ENCODE peak calls at places on chromosomes 5 and 9, in seven cellular contexts. One of them, this sample, is unnamed.

GRCh38 chr5:34487202-34487879 is 168.8 kb upstream of the RAI14 start:
- DNase-seq in breast epithelium: no peak
- DNase-seq in IMR-90: peak; percentile 97
- DNase-seq in mesendoderm: no peak
- DNase-seq in H54: no peak
- DNase-seq in NCI-H526: no peak
- DNase-seq in HT1080: peak; percentile 80
- DNase-seq in this sample: peak; percentile 27

GRCh38 chr5:67306997-67307580 is 110.5 kb upstream of the CD180 start:
- DNase-seq in breast epithelium: peak; percentile 44
- DNase-seq in IMR-90: no peak
- DNase-seq in mesendoderm: peak; percentile 40
- DNase-seq in H54: no peak
- DNase-seq in NCI-H526: no peak
- DNase-seq in HT1080: no peak
- DNase-seq in this sample: peak; percentile 11

GRCh38 chr9:114718801-114719221 is 36.8 kb upstream of the TEX48 start:
- DNase-seq in breast epithelium: no peak
- DNase-seq in IMR-90: no peak
- DNase-seq in mesendoderm: no peak
- DNase-seq in H54: peak; percentile 38
- DNase-seq in NCI-H526: no peak
- DNase-seq in HT1080: peak; percentile 93
- DNase-seq in this sample: peak; percentile 86

GRCh38 chr9:89842267-89842768 is 237.5 kb downstream of the GADD45G start:
- DNase-seq in breast epithelium: no peak
- DNase-seq in IMR-90: no peak
- DNase-seq in mesendoderm: no peak
- DNase-seq in H54: no peak
- DNase-seq in NCI-H526: no peak
- DNase-seq in HT1080: no peak
- DNase-seq in this sample: no peak

GRCh38 chr5:181121675-181122561 is 9.1 kb downstream of the OR2V1 start:
- DNase-seq in breast epithelium: no peak
- DNase-seq in IMR-90: no peak
- DNase-seq in mesendoderm: peak; percentile 57
- DNase-seq in H54: no peak
- DNase-seq in NCI-H526: no peak
- DNase-seq in HT1080: no peak
- DNase-seq in this sample: no peak

GRCh38 chr9:91486699-91487497 is 63.3 kb upstream of the NFIL3 start:
- DNase-seq in breast epithelium: no peak
- DNase-seq in IMR-90: peak; percentile 68
- DNase-seq in mesendoderm: peak; percentile 23
- DNase-seq in H54: no peak
- DNase-seq in NCI-H526: no peak
- DNase-seq in HT1080: peak; percentile 36
- DNase-seq in this sample: no peak

GRCh38 chr5:36724429-36725332 is 118.3 kb downstream of the SLC1A3 start:
- DNase-seq in breast epithelium: no peak
- DNase-seq in IMR-90: no peak
- DNase-seq in mesendoderm: peak; percentile 56
- DNase-seq in H54: peak; percentile 30
- DNase-seq in NCI-H526: peak; percentile 57
- DNase-seq in HT1080: peak; percentile 44
- DNase-seq in this sample: no peak

GRCh38 chr5:142906863-142907671 is 136.9 kb downstream of the ARHGAP26 start:
- DNase-seq in breast epithelium: no peak
- DNase-seq in IMR-90: peak; percentile 96
- DNase-seq in mesendoderm: no peak
- DNase-seq in H54: no peak
- DNase-seq in NCI-H526: no peak
- DNase-seq in HT1080: no peak
- DNase-seq in this sample: no peak

GRCh38 chr5:42842860-42843641 is 31.4 kb upstream of the SELENOP start:
- DNase-seq in breast epithelium: no peak
- DNase-seq in IMR-90: no peak
- DNase-seq in mesendoderm: no peak
- DNase-seq in H54: no peak
- DNase-seq in NCI-H526: no peak
- DNase-seq in HT1080: no peak
- DNase-seq in this sample: no peak

GRCh38 chr9:83034026-83034425 is 28.9 kb downstream of the RASEF start:
- DNase-seq in breast epithelium: no peak
- DNase-seq in IMR-90: peak; percentile 62
- DNase-seq in mesendoderm: no peak
- DNase-seq in H54: no peak
- DNase-seq in NCI-H526: no peak
- DNase-seq in HT1080: no peak
- DNase-seq in this sample: peak; percentile 15

GRCh38 chr5:126267435-126267834 is 155.8 kb upstream of the GRAMD2B start:
- DNase-seq in breast epithelium: no peak
- DNase-seq in IMR-90: no peak
- DNase-seq in mesendoderm: no peak
- DNase-seq in H54: no peak
- DNase-seq in NCI-H526: no peak
- DNase-seq in HT1080: no peak
- DNase-seq in this sample: no peak

GRCh38 chr5:55544341-55544740 is 9.6 kb upstream of the PLPP1 start:
- DNase-seq in breast epithelium: no peak
- DNase-seq in IMR-90: peak; percentile 14
- DNase-seq in mesendoderm: no peak
- DNase-seq in H54: no peak
- DNase-seq in NCI-H526: no peak
- DNase-seq in HT1080: no peak
- DNase-seq in this sample: no peak